ENCODE peak calls at places on chromosomes 1 and 21, in six cellular contexts. One of them, this sample, is unnamed.

GRCh38 chr1:171590022-171590421 is 32.0 kb upstream of the MYOCOS start:
- DNase-seq in CD8-positive, alpha-beta T cell: no peak
- DNase-seq in thoracic aorta: no peak
- DNase-seq in brain microvascular endothelial cell: peak; percentile 12
- DNase-seq in tibial nerve: no peak
- DNase-seq in foreskin keratinocyte: no peak
- DNase-seq in this sample: no peak

GRCh38 chr1:202397256-202397655 is 48.8 kb downstream of the PPP1R12B start:
- DNase-seq in CD8-positive, alpha-beta T cell: no peak
- DNase-seq in thoracic aorta: no peak
- DNase-seq in brain microvascular endothelial cell: no peak
- DNase-seq in tibial nerve: no peak
- DNase-seq in foreskin keratinocyte: no peak
- DNase-seq in this sample: no peak

GRCh38 chr1:227766015-227766634 is 30.9 kb downstream of the SNAP47 start:
- DNase-seq in CD8-positive, alpha-beta T cell: peak; percentile 75
- DNase-seq in thoracic aorta: no peak
- DNase-seq in brain microvascular endothelial cell: no peak
- DNase-seq in tibial nerve: no peak
- DNase-seq in foreskin keratinocyte: no peak
- DNase-seq in this sample: no peak

GRCh38 chr1:238652346-238652968 is 733.9 kb upstream of the CHRM3 start:
- DNase-seq in CD8-positive, alpha-beta T cell: no peak
- DNase-seq in thoracic aorta: no peak
- DNase-seq in brain microvascular endothelial cell: peak; percentile 81
- DNase-seq in tibial nerve: no peak
- DNase-seq in foreskin keratinocyte: peak; percentile 75
- DNase-seq in this sample: peak; percentile 33

GRCh38 chr1:61612600-61612999 is 112.3 kb downstream of the TM2D1 start:
- DNase-seq in CD8-positive, alpha-beta T cell: no peak
- DNase-seq in thoracic aorta: no peak
- DNase-seq in brain microvascular endothelial cell: no peak
- DNase-seq in tibial nerve: no peak
- DNase-seq in foreskin keratinocyte: no peak
- DNase-seq in this sample: no peak

GRCh38 chr1:20282544-20282943 is 8.1 kb upstream of the VWA5B1 start:
- DNase-seq in CD8-positive, alpha-beta T cell: no peak
- DNase-seq in thoracic aorta: no peak
- DNase-seq in brain microvascular endothelial cell: no peak
- DNase-seq in tibial nerve: no peak
- DNase-seq in foreskin keratinocyte: no peak
- DNase-seq in this sample: no peak

GRCh38 chr1:217091601-217092000 is 368.4 kb upstream of the ESRRG start:
- DNase-seq in CD8-positive, alpha-beta T cell: no peak
- DNase-seq in thoracic aorta: no peak
- DNase-seq in brain microvascular endothelial cell: no peak
- DNase-seq in tibial nerve: no peak
- DNase-seq in foreskin keratinocyte: no peak
- DNase-seq in this sample: no peak

GRCh38 chr1:223832637-223832943 is 13.2 kb downstream of the TP53BP2 start:
- DNase-seq in CD8-positive, alpha-beta T cell: no peak
- DNase-seq in thoracic aorta: no peak
- DNase-seq in brain microvascular endothelial cell: no peak
- DNase-seq in tibial nerve: no peak
- DNase-seq in foreskin keratinocyte: no peak
- DNase-seq in this sample: no peak

GRCh38 chr21:30194701-30195299 is 21.1 kb downstream of the CLDN8 start:
- DNase-seq in CD8-positive, alpha-beta T cell: no peak
- DNase-seq in thoracic aorta: no peak
- DNase-seq in brain microvascular endothelial cell: peak; percentile 37
- DNase-seq in tibial nerve: no peak
- DNase-seq in foreskin keratinocyte: peak; percentile 42
- DNase-seq in this sample: peak; percentile 10

GRCh38 chr21:15521644-15522001 is 208.2 kb upstream of the USP25 start:
- DNase-seq in CD8-positive, alpha-beta T cell: no peak
- DNase-seq in thoracic aorta: no peak
- DNase-seq in brain microvascular endothelial cell: no peak
- DNase-seq in tibial nerve: no peak
- DNase-seq in foreskin keratinocyte: peak; percentile 69
- DNase-seq in this sample: peak; percentile 8

GRCh38 chr1:85137660-85138059 is 63.2 kb downstream of the SYDE2 start:
- DNase-seq in CD8-positive, alpha-beta T cell: no peak
- DNase-seq in thoracic aorta: no peak
- DNase-seq in brain microvascular endothelial cell: no peak
- DNase-seq in tibial nerve: no peak
- DNase-seq in foreskin keratinocyte: no peak
- DNase-seq in this sample: no peak

GRCh38 chr1:43298055-43298454 is 2.7 kb upstream of the TIE1 start:
- DNase-seq in CD8-positive, alpha-beta T cell: no peak
- DNase-seq in thoracic aorta: no peak
- DNase-seq in brain microvascular endothelial cell: no peak
- DNase-seq in tibial nerve: no peak
- DNase-seq in foreskin keratinocyte: no peak
- DNase-seq in this sample: no peak

GRCh38 chr1:43302721-43303476 is 2.1 kb downstream of the TIE1 start:
- DNase-seq in CD8-positive, alpha-beta T cell: no peak
- DNase-seq in thoracic aorta: no peak
- DNase-seq in brain microvascular endothelial cell: no peak
- DNase-seq in tibial nerve: no peak
- DNase-seq in foreskin keratinocyte: no peak
- DNase-seq in this sample: no peak

GRCh38 chr1:43299101-43299500 is 1.7 kb upstream of the TIE1 start:
- DNase-seq in CD8-positive, alpha-beta T cell: no peak
- DNase-seq in thoracic aorta: no peak
- DNase-seq in brain microvascular endothelial cell: no peak
- DNase-seq in tibial nerve: no peak
- DNase-seq in foreskin keratinocyte: no peak
- DNase-seq in this sample: no peak

GRCh38 chr1:43302226-43302625 is 1.4 kb downstream of the TIE1 start:
- DNase-seq in CD8-positive, alpha-beta T cell: no peak
- DNase-seq in thoracic aorta: no peak
- DNase-seq in brain microvascular endothelial cell: no peak
- DNase-seq in tibial nerve: no peak
- DNase-seq in foreskin keratinocyte: no peak
- DNase-seq in this sample: no peak

DNA sequence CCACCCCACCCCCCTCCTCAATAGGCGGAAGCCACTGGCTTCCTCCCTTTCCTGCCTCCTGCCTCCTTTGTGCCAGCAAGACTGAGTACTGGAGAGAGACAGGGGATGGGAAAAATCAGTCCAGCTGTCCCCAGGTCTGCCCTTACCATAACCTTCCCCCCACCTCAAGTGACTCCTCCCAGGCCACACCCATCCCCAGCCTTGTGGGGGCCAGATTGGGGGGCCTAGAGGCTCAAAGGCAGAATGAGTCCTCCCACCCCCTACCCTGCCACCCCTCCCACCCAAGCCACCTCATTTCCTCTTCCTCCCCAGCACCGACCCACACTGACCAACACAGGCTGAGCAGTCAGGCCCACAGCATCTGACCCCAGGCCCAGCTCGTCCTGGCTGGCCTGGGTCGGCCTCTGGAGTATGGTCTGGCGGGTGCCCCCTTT is at the start of gene TIE1:
- DNase-seq in CD8-positive, alpha-beta T cell: no peak
- DNase-seq in thoracic aorta: no peak
- DNase-seq in brain microvascular endothelial cell: no peak
- DNase-seq in tibial nerve: no peak
- DNase-seq in foreskin keratinocyte: no peak
- DNase-seq in this sample: no peak
- H3K27ac ChIP-seq in CD8-positive, alpha-beta T cell: no peak within 1 kb of the TSS
- H3K27ac ChIP-seq in thoracic aorta: no peak within 1 kb of the TSS
- H3K27ac ChIP-seq in brain microvascular endothelial cell: no peak within 1 kb of the TSS
- H3K27ac ChIP-seq in tibial nerve: peak within 1 kb of the TSS; percentile 38
- H3K27ac ChIP-seq in foreskin keratinocyte: no peak within 1 kb of the TSS
- H3K27ac ChIP-seq in this sample: no peak within 1 kb of the TSS

GRCh38 chr1:43937179-43937865 is 3.7 kb downstream of the ARTN start:
- DNase-seq in CD8-positive, alpha-beta T cell: no peak
- DNase-seq in thoracic aorta: no peak
- DNase-seq in brain microvascular endothelial cell: no peak
- DNase-seq in tibial nerve: no peak
- DNase-seq in foreskin keratinocyte: peak; percentile 89
- DNase-seq in this sample: no peak
- H3K27ac ChIP-seq in CD8-positive, alpha-beta T cell: no peak overlapping the region
- H3K27ac ChIP-seq in thoracic aorta: no peak overlapping the region
- H3K27ac ChIP-seq in brain microvascular endothelial cell: no peak overlapping the region
- H3K27ac ChIP-seq in tibial nerve: no peak overlapping the region
- H3K27ac ChIP-seq in foreskin keratinocyte: no peak overlapping the region
- H3K27ac ChIP-seq in this sample: peak overlapping the region; percentile 98

GRCh38 chr1:246215505-246215893 is 291.6 kb downstream of the SMYD3 start:
- DNase-seq in CD8-positive, alpha-beta T cell: no peak
- DNase-seq in thoracic aorta: no peak
- DNase-seq in brain microvascular endothelial cell: no peak
- DNase-seq in tibial nerve: no peak
- DNase-seq in foreskin keratinocyte: no peak
- DNase-seq in this sample: no peak

GRCh38 chr1:246214708-246215504 is 292.2 kb downstream of the SMYD3 start:
- DNase-seq in CD8-positive, alpha-beta T cell: no peak
- DNase-seq in thoracic aorta: no peak
- DNase-seq in brain microvascular endothelial cell: peak; percentile 97
- DNase-seq in tibial nerve: no peak
- DNase-seq in foreskin keratinocyte: peak; percentile 40
- DNase-seq in this sample: peak; percentile 70

GRCh38 chr1:246213502-246213901 is 293.6 kb downstream of the SMYD3 start:
- DNase-seq in CD8-positive, alpha-beta T cell: no peak
- DNase-seq in thoracic aorta: no peak
- DNase-seq in brain microvascular endothelial cell: no peak
- DNase-seq in tibial nerve: no peak
- DNase-seq in foreskin keratinocyte: no peak
- DNase-seq in this sample: no peak

GRCh38 chr1:246213036-246213435 is 294.0 kb downstream of the SMYD3 start:
- DNase-seq in CD8-positive, alpha-beta T cell: no peak
- DNase-seq in thoracic aorta: no peak
- DNase-seq in brain microvascular endothelial cell: no peak
- DNase-seq in tibial nerve: no peak
- DNase-seq in foreskin keratinocyte: no peak
- DNase-seq in this sample: no peak

GRCh38 chr1:246213947-246214346 is 293.1 kb downstream of the SMYD3 start:
- DNase-seq in CD8-positive, alpha-beta T cell: no peak
- DNase-seq in thoracic aorta: no peak
- DNase-seq in brain microvascular endothelial cell: no peak
- DNase-seq in tibial nerve: no peak
- DNase-seq in foreskin keratinocyte: no peak
- DNase-seq in this sample: no peak
- H3K27ac ChIP-seq in CD8-positive, alpha-beta T cell: no peak overlapping the region
- H3K27ac ChIP-seq in thoracic aorta: no peak overlapping the region
- H3K27ac ChIP-seq in brain microvascular endothelial cell: no peak overlapping the region
- H3K27ac ChIP-seq in tibial nerve: no peak overlapping the region
- H3K27ac ChIP-seq in foreskin keratinocyte: no peak overlapping the region
- H3K27ac ChIP-seq in this sample: no peak overlapping the region

GRCh38 chr1:204317170-204317569 is 42.6 kb downstream of the PLEKHA6 start:
- DNase-seq in CD8-positive, alpha-beta T cell: no peak
- DNase-seq in thoracic aorta: no peak
- DNase-seq in brain microvascular endothelial cell: no peak
- DNase-seq in tibial nerve: no peak
- DNase-seq in foreskin keratinocyte: no peak
- DNase-seq in this sample: no peak
- H3K27ac ChIP-seq in CD8-positive, alpha-beta T cell: no peak overlapping the region
- H3K27ac ChIP-seq in thoracic aorta: no peak overlapping the region
- H3K27ac ChIP-seq in brain microvascular endothelial cell: no peak overlapping the region
- H3K27ac ChIP-seq in tibial nerve: no peak overlapping the region
- H3K27ac ChIP-seq in foreskin keratinocyte: no peak overlapping the region
- H3K27ac ChIP-seq in this sample: no peak overlapping the region

DNA sequence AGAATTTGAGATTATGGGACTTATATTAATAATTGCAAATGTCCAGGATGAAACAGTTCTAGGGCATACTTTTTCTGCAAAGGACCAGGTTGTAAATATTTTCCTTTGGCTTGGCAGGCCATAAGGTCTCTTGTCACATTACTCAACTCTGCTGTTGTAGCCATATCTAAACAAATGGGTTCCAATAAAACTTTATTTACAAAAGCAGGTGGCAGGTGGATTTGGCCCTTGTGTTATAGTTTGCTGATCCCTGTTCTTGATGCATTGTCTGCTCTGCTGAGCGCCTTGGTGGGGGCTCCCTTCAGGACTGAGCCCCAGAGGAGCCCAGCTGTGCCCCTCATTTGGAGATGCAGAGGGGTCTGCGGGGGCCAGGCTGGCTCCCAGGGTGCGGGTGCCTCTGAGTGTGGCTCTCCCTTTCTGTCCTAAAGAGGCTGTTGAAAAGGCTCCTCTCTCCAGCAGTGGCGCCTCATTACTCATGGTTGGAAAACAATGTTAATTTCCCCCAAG is 258.6 kb downstream of the FOXD2 start:
- DNase-seq in CD8-positive, alpha-beta T cell: no peak
- DNase-seq in thoracic aorta: no peak
- DNase-seq in brain microvascular endothelial cell: no peak
- DNase-seq in tibial nerve: no peak
- DNase-seq in foreskin keratinocyte: no peak
- DNase-seq in this sample: no peak
- H3K27ac ChIP-seq in CD8-positive, alpha-beta T cell: no peak overlapping the region
- H3K27ac ChIP-seq in thoracic aorta: no peak overlapping the region
- H3K27ac ChIP-seq in brain microvascular endothelial cell: no peak overlapping the region
- H3K27ac ChIP-seq in tibial nerve: no peak overlapping the region
- H3K27ac ChIP-seq in foreskin keratinocyte: no peak overlapping the region
- H3K27ac ChIP-seq in this sample: no peak overlapping the region

GRCh38 chr1:17890815-17891191 is 135.7 kb downstream of the ACTL8 start:
- DNase-seq in CD8-positive, alpha-beta T cell: no peak
- DNase-seq in thoracic aorta: no peak
- DNase-seq in brain microvascular endothelial cell: no peak
- DNase-seq in tibial nerve: no peak
- DNase-seq in foreskin keratinocyte: no peak
- DNase-seq in this sample: no peak

GRCh38 chr1:17891205-17892110 is 136.3 kb downstream of the ACTL8 start:
- DNase-seq in CD8-positive, alpha-beta T cell: no peak
- DNase-seq in thoracic aorta: no peak
- DNase-seq in brain microvascular endothelial cell: no peak
- DNase-seq in tibial nerve: no peak
- DNase-seq in foreskin keratinocyte: no peak
- DNase-seq in this sample: no peak

GRCh38 chr1:17893891-17894631 is 138.9 kb downstream of the ACTL8 start:
- DNase-seq in CD8-positive, alpha-beta T cell: no peak
- DNase-seq in thoracic aorta: no peak
- DNase-seq in brain microvascular endothelial cell: no peak
- DNase-seq in tibial nerve: no peak
- DNase-seq in foreskin keratinocyte: no peak
- DNase-seq in this sample: no peak

GRCh38 chr1:17892851-17893250 is 137.7 kb downstream of the ACTL8 start:
- DNase-seq in CD8-positive, alpha-beta T cell: no peak
- DNase-seq in thoracic aorta: no peak
- DNase-seq in brain microvascular endothelial cell: no peak
- DNase-seq in tibial nerve: no peak
- DNase-seq in foreskin keratinocyte: no peak
- DNase-seq in this sample: no peak

GRCh38 chr1:17892225-17892624 is 137.1 kb downstream of the ACTL8 start:
- DNase-seq in CD8-positive, alpha-beta T cell: no peak
- DNase-seq in thoracic aorta: no peak
- DNase-seq in brain microvascular endothelial cell: no peak
- DNase-seq in tibial nerve: no peak
- DNase-seq in foreskin keratinocyte: no peak
- DNase-seq in this sample: no peak
- H3K27ac ChIP-seq in CD8-positive, alpha-beta T cell: no peak overlapping the region
- H3K27ac ChIP-seq in thoracic aorta: no peak overlapping the region
- H3K27ac ChIP-seq in brain microvascular endothelial cell: no peak overlapping the region
- H3K27ac ChIP-seq in tibial nerve: no peak overlapping the region
- H3K27ac ChIP-seq in foreskin keratinocyte: no peak overlapping the region
- H3K27ac ChIP-seq in this sample: no peak overlapping the region

This sample was measured in epithelial cell of prostate.